ENCODE peak calls at places on chromosome 9, in eight cellular contexts. One of them, this sample, is unnamed.
A peak's percentile ranks its signal among the peaks of the same experiment; 100 is the strongest.

GRCh38 chr9:134333874-134334581 is 7.8 kb downstream of the RXRA start:
- DNase-seq in NCI-H2081: no peak
- DNase-seq in GM12865: no peak
- DNase-seq in NCI-H1105: no peak
- DNase-seq in aorta: no peak
- DNase-seq in CD4-positive, alpha-beta memory T cell: no peak
- DNase-seq in substantia nigra: no peak
- DNase-seq in H7: no peak
- DNase-seq in this sample: peak; percentile 66

GRCh38 chr9:21696411-21696865 is 106.0 kb upstream of the MTAP start:
- DNase-seq in NCI-H2081: no peak
- DNase-seq in GM12865: peak; percentile 6
- DNase-seq in NCI-H1105: no peak
- DNase-seq in aorta: no peak
- DNase-seq in CD4-positive, alpha-beta memory T cell: no peak
- DNase-seq in substantia nigra: no peak
- DNase-seq in H7: peak; percentile 79
- DNase-seq in this sample: peak; percentile 65

GRCh38 chr9:131237931-131238401 is 38.3 kb downstream of the FAM78A start:
- DNase-seq in NCI-H2081: no peak
- DNase-seq in GM12865: peak; percentile 93
- DNase-seq in NCI-H1105: no peak
- DNase-seq in aorta: peak; percentile 88
- DNase-seq in CD4-positive, alpha-beta memory T cell: peak; percentile 85
- DNase-seq in substantia nigra: peak; percentile 48
- DNase-seq in H7: peak; percentile 84
- DNase-seq in this sample: peak; percentile 87

GRCh38 chr9:128419061-128419925 is 1.4 kb upstream of the CERCAM start:
- DNase-seq in NCI-H2081: peak; percentile 21
- DNase-seq in GM12865: no peak
- DNase-seq in NCI-H1105: peak; percentile 32
- DNase-seq in aorta: no peak
- DNase-seq in CD4-positive, alpha-beta memory T cell: no peak
- DNase-seq in substantia nigra: no peak
- DNase-seq in H7: peak; percentile 66
- DNase-seq in this sample: no peak

GRCh38 chr9:69877852-69878507 is 57.4 kb downstream of the CFAP95 start:
- DNase-seq in NCI-H2081: peak; percentile 55
- DNase-seq in GM12865: peak; percentile 4
- DNase-seq in NCI-H1105: no peak
- DNase-seq in aorta: no peak
- DNase-seq in CD4-positive, alpha-beta memory T cell: no peak
- DNase-seq in substantia nigra: no peak
- DNase-seq in H7: peak; percentile 30
- DNase-seq in this sample: no peak

GRCh38 chr9:120928720-120929389 is 2.3 kb upstream of the TRAF1 start:
- DNase-seq in NCI-H2081: peak; percentile 65
- DNase-seq in GM12865: peak; percentile 87
- DNase-seq in NCI-H1105: no peak
- DNase-seq in aorta: peak; percentile 86
- DNase-seq in CD4-positive, alpha-beta memory T cell: peak; percentile 76
- DNase-seq in substantia nigra: peak; percentile 82
- DNase-seq in H7: peak; percentile 95
- DNase-seq in this sample: peak; percentile 92

GRCh38 chr9:81690251-81690851 is 1.0 kb upstream of the TLE1 start:
- DNase-seq in NCI-H2081: peak; percentile 61
- DNase-seq in GM12865: no peak
- DNase-seq in NCI-H1105: peak; percentile 18
- DNase-seq in aorta: peak; percentile 58
- DNase-seq in CD4-positive, alpha-beta memory T cell: peak; percentile 11
- DNase-seq in substantia nigra: peak; percentile 4
- DNase-seq in H7: peak; percentile 58
- DNase-seq in this sample: peak; percentile 83

GRCh38 chr9:107612136-107612535 is 122.6 kb upstream of the KLF4 start:
- DNase-seq in NCI-H2081: no peak
- DNase-seq in GM12865: no peak
- DNase-seq in NCI-H1105: no peak
- DNase-seq in aorta: peak; percentile 89
- DNase-seq in CD4-positive, alpha-beta memory T cell: no peak
- DNase-seq in substantia nigra: peak; percentile 26
- DNase-seq in H7: peak; percentile 2
- DNase-seq in this sample: no peak

GRCh38 chr9:1051286-1052118 is 1.3 kb downstream of the DMRT2 start:
- DNase-seq in NCI-H2081: peak; percentile 13
- DNase-seq in GM12865: peak; percentile 56
- DNase-seq in NCI-H1105: peak; percentile 83
- DNase-seq in aorta: no peak
- DNase-seq in CD4-positive, alpha-beta memory T cell: no peak
- DNase-seq in substantia nigra: peak; percentile 65
- DNase-seq in H7: peak; percentile 84
- DNase-seq in this sample: peak; percentile 76

GRCh38 chr9:106622148-106622547 is 240.8 kb upstream of the ZNF462 start:
- DNase-seq in NCI-H2081: peak; percentile 96
- DNase-seq in GM12865: no peak
- DNase-seq in NCI-H1105: peak; percentile 38
- DNase-seq in aorta: no peak
- DNase-seq in CD4-positive, alpha-beta memory T cell: no peak
- DNase-seq in substantia nigra: no peak
- DNase-seq in H7: no peak
- DNase-seq in this sample: no peak

GRCh38 chr9:113425072-113425471 is 14.5 kb downstream of the C9orf43 start:
- DNase-seq in NCI-H2081: no peak
- DNase-seq in GM12865: no peak
- DNase-seq in NCI-H1105: no peak
- DNase-seq in aorta: no peak
- DNase-seq in CD4-positive, alpha-beta memory T cell: no peak
- DNase-seq in substantia nigra: no peak
- DNase-seq in H7: no peak
- DNase-seq in this sample: no peak